ENCODE peak calls at places on chromosomes 1 and 21, in nine cellular contexts. S, E, Z, T, M, U, V, N and Q are unnamed samples.

GRCh38 chr1:193211539-193211938 is 25.1 kb upstream of the B3GALT2 start:
- DNase-seq in S (no peak), E (no peak), Z (peak), T (peak), M (peak), U (no peak), V (no peak), N (peak), Q (no peak)

GRCh38 chr1:63813829-63814277 is 40.0 kb downstream of the ROR1 start:
- DNase-seq in S (no peak), E (no peak), Z (peak), T (no peak), M (peak), U (no peak), V (no peak), N (peak), Q (no peak)

GRCh38 chr1:157104598-157105293 is 5.1 kb upstream of the ETV3L start:
- DNase-seq in S (no peak), E (no peak), Z (peak), T (no peak), M (no peak), U (no peak), V (no peak), N (no peak), Q (no peak)

GRCh38 chr1:204410764-204411450 is 710 bp downstream of the PPP1R15B start:
- DNase-seq in S (peak), E (peak), Z (peak), T (no peak), M (peak), U (no peak), V (no peak), N (no peak), Q (peak)

GRCh38 chr1:229334269-229334668 is 8.6 kb downstream of the CCSAP start:
- DNase-seq in S (no peak), E (no peak), Z (no peak), T (no peak), M (no peak), U (no peak), V (no peak), N (no peak), Q (no peak)

GRCh38 chr1:6667139-6667538 is 34.5 kb downstream of the DNAJC11 start:
- DNase-seq in S (no peak), E (peak), Z (no peak), T (no peak), M (no peak), U (no peak), V (no peak), N (no peak), Q (no peak)

GRCh38 chr21:43930848-43931384 is 65.9 kb downstream of the AGPAT3 start:
- DNase-seq in S (no peak), E (no peak), Z (no peak), T (no peak), M (no peak), U (no peak), V (no peak), N (no peak), Q (no peak)

GRCh38 chr1:219049411-219049943 is 124.2 kb upstream of the LYPLAL1 start:
- DNase-seq in S (no peak), E (no peak), Z (no peak), T (no peak), M (no peak), U (no peak), V (no peak), N (no peak), Q (no peak)

GRCh38 chr21:33330726-33331125 is 6.0 kb downstream of the IFNAR1 start:
- DNase-seq in S (no peak), E (no peak), Z (no peak), T (no peak), M (no peak), U (no peak), V (no peak), N (no peak), Q (no peak)

GRCh38 chr1:93255222-93256079 is 74.9 kb downstream of the CCDC18 start:
- DNase-seq in S (no peak), E (no peak), Z (peak), T (no peak), M (no peak), U (no peak), V (no peak), N (peak), Q (no peak)

GRCh38 chr1:115324649-115325420 is 13.2 kb downstream of the NGF start:
- DNase-seq in S (no peak), E (no peak), Z (peak), T (no peak), M (no peak), U (no peak), V (no peak), N (no peak), Q (no peak)

GRCh38 chr1:104092698-104093097 is 343.0 kb downstream of the AMY1C start:
- DNase-seq in S (no peak), E (no peak), Z (no peak), T (no peak), M (no peak), U (no peak), V (no peak), N (no peak), Q (peak)

GRCh38 chr1:184423649-184424048 is 36.8 kb downstream of the C1orf21 start:
- DNase-seq in S (no peak), E (no peak), Z (no peak), T (no peak), M (no peak), U (no peak), V (no peak), N (no peak), Q (no peak)

GRCh38 chr1:185244015-185244747 is 72.9 kb downstream of the IVNS1ABP start:
- DNase-seq in S (no peak), E (peak), Z (peak), T (no peak), M (peak), U (no peak), V (no peak), N (no peak), Q (no peak)